ENCODE peak calls at places on chromosomes 16 and 17, in ten cellular contexts. B is heart right ventricle; J is fibroblast of lung; I is Peyer's patch; N is iPS DF 6.9; V is CD4-positive, alpha-beta memory T cell; D is left ventricle myocardium inferior; O is effector memory CD4-positive, alpha-beta T cell; H is right cardiac atrium; S is CD8-positive, alpha-beta T cell. U is an unnamed sample. For H3K27me3 and H3K4me1, the result is how much of the 10 kb centered on the place peaks cover.

GRCh38 chr16:81668243-81669097 is 110.6 kb upstream of the PLCG2 start:
- DNase-seq in B (no peak), J (no peak), I (no peak), N (no peak), V (no peak), D (no peak), O (no peak), H (peak), S (no peak), U (no peak)

GRCh38 chr16:49055824-49056545 is 225.7 kb downstream of the CBLN1 start:
- DNase-seq in B (no peak), J (no peak), I (no peak), N (no peak), V (no peak), D (no peak), O (no peak), H (no peak), S (no peak), U (no peak)

GRCh38 chr17:55895112-55895759 is 144.4 kb downstream of the PCTP start:
- DNase-seq in B (no peak), J (no peak), I (no peak), N (no peak), V (no peak), D (no peak), O (no peak), H (no peak), S (no peak), U (no peak)

GRCh38 chr17:17565471-17566365 is 25.8 kb downstream of the PEMT start:
- DNase-seq in B (no peak), J (no peak), I (no peak), N (no peak), V (no peak), D (no peak), O (no peak), H (peak), S (no peak), U (no peak)

GRCh38 chr17:30095507-30096244 is 20.9 kb upstream of the NSRP1 start:
- DNase-seq in B (no peak), J (peak), I (no peak), N (no peak), V (no peak), D (no peak), O (no peak), H (no peak), S (no peak), U (no peak)

GRCh38 chr16:14409563-14409962 is 220.5 kb downstream of the PARN start:
- DNase-seq in B (no peak), J (peak), I (no peak), N (no peak), V (no peak), D (no peak), O (no peak), H (no peak), S (no peak), U (no peak)

GRCh38 chr17:57092171-57092570 is 7.1 kb downstream of the AKAP1 start:
- DNase-seq in B (no peak), J (peak), I (no peak), N (no peak), V (no peak), D (no peak), O (no peak), H (no peak), S (no peak), U (no peak)

GRCh38 chr16:85526132-85526731 is 86.9 kb upstream of the GSE1 start:
- DNase-seq in B (no peak), J (peak), I (no peak), N (no peak), V (no peak), D (no peak), O (no peak), H (no peak), S (no peak), U (no peak)

GRCh38 chr17:78715000-78715771 is 66.9 kb downstream of the CYTH1 start:
- DNase-seq in B (no peak), J (no peak), I (no peak), N (no peak), V (no peak), D (no peak), O (no peak), H (no peak), S (no peak), U (no peak)

GRCh38 chr17:77312786-77313599 is 172.2 kb downstream of the SEC14L1 start:
- DNase-seq in B (peak), J (peak), I (no peak), N (no peak), V (no peak), D (peak), O (no peak), H (peak), S (no peak), U (no peak)

GRCh38 chr16:82091225-82091624 is 56.2 kb downstream of the HSD17B2 start:
- DNase-seq in B (no peak), J (peak), I (no peak), N (no peak), V (no peak), D (no peak), O (no peak), H (no peak), S (no peak), U (no peak)

DNA sequence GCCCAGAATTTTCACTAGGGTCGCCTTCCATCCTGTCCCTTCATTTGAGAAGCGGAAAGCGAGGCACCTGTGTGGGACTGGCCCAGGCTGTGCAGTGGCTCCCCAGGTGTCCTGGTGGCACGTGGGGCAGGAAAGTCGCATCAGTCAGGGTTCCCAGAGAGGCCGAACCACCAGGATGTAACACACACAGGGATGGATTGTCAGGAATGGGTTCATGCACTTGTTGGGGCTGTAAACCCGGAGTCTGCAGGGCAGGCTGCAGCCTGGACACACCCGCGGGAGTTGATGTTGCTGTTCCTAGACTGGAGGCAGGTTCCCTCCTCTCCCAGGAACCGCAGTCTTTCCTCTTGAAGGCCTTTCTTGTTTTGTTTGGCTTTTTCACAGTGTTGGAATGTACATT is 30.7 kb upstream of the RPTOR start:
- DNase-seq in B (no peak), J (peak), I (no peak), N (no peak), V (no peak), D (no peak), O (no peak), H (no peak), S (no peak), U (no peak)
- H3K27me3 ChIP-seq in B (under half), J (under half), I (under half), N (under half), V (under half), D (half or more), O (under half), H (under half), S (under half), U (under half)

GRCh38 chr17:82645516-82645915 is 2.7 kb downstream of the WDR45B start:
- DNase-seq in B (no peak), J (peak), I (no peak), N (no peak), V (no peak), D (no peak), O (no peak), H (no peak), S (no peak), U (no peak)
- H3K4me1 ChIP-seq in B (under half), J (under half), I (under half), N (under half), V (under half), D (under half), O (under half), H (under half), S (under half), U (under half)

GRCh38 chr17:65099475-65099874 is 37.7 kb upstream of the RGS9 start:
- DNase-seq in B (no peak), J (no peak), I (no peak), N (no peak), V (no peak), D (no peak), O (no peak), H (no peak), S (no peak), U (no peak)

GRCh38 chr17:65102235-65102634 is 34.9 kb upstream of the RGS9 start:
- DNase-seq in B (no peak), J (no peak), I (no peak), N (no peak), V (no peak), D (no peak), O (no peak), H (no peak), S (no peak), U (no peak)

GRCh38 chr17:65100316-65101140 is 36.6 kb upstream of the RGS9 start:
- DNase-seq in B (peak), J (peak), I (peak), N (peak), V (peak), D (peak), O (peak), H (peak), S (peak), U (peak)

GRCh38 chr17:65101371-65101770 is 35.8 kb upstream of the RGS9 start:
- DNase-seq in B (no peak), J (no peak), I (no peak), N (no peak), V (no peak), D (no peak), O (no peak), H (no peak), S (no peak), U (no peak)

GRCh38 chr17:65099941-65100315 is 37.2 kb upstream of the RGS9 start:
- DNase-seq in B (peak), J (peak), I (peak), N (no peak), V (peak), D (peak), O (peak), H (peak), S (peak), U (peak)
- H3K4me3 ChIP-seq in B (peak), J (peak), I (peak), N (no peak), V (peak), D (peak), O (peak), H (peak), S (peak), U (peak)

GRCh38 chr16:20402651-20403050 is 1.9 kb downstream of the PDILT start:
- DNase-seq in B (no peak), J (no peak), I (no peak), N (no peak), V (no peak), D (no peak), O (no peak), H (no peak), S (no peak), U (no peak)

GRCh38 chr16:20398603-20399002 is 5.9 kb downstream of the PDILT start:
- DNase-seq in B (no peak), J (no peak), I (no peak), N (no peak), V (no peak), D (no peak), O (no peak), H (no peak), S (no peak), U (no peak)

GRCh38 chr16:20399185-20399584 is 5.4 kb downstream of the PDILT start:
- DNase-seq in B (no peak), J (no peak), I (no peak), N (no peak), V (no peak), D (no peak), O (no peak), H (no peak), S (no peak), U (no peak)

GRCh38 chr16:20401475-20402016 is 3.0 kb downstream of the PDILT start:
- DNase-seq in B (no peak), J (no peak), I (no peak), N (no peak), V (no peak), D (no peak), O (no peak), H (no peak), S (no peak), U (no peak)

DNA sequence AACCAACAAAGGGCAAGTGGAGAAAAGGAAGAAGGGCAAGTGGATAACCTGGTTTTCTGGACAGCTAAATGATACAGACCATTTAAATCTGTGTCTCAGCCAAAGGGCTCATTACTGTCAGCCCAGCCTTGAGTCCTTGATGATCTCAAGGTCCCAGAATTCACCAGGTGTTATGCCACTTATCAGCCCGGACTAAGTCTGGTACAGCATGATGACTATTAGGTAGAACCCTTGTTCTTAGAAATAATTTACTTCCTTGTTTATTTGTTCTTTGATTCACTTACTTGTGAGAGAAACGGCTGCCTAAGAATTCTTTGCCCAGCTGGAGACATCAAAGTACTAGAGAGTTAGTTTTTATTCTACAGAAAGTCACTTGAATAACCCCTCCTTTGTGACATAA is 3.5 kb downstream of the PDILT start:
- DNase-seq in B (no peak), J (no peak), I (no peak), N (no peak), V (no peak), D (no peak), O (no peak), H (no peak), S (no peak), U (no peak)
- H3K27me3 ChIP-seq in B (under half), J (under half), I (under half), N (under half), V (under half), D (under half), O (under half), H (under half), S (under half), U (under half)

DNA sequence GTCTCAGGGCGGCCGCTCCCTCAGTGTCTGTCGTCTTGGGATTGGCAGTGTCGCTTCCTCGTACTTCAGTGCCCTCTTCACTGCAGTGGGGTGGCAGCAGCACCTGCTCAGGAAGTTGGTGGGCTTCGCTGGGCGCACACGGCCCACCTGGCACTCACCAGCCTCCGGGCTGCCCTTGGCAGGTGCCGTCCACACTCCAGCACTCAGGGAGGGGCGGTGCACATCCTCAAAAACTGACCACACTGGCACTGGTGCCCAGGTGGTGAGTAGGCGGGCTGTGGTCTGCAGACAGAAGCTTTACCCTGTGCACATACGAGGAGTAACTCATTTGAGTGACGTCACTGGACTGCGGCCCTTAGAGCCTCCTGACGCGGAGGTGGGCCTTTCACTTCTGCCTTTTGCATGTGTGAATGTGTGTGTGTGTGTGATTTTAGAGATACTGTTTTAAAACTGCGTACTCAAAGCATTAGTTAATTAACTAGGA is 94.6 kb downstream of the BANP start:
- DNase-seq in B (no peak), J (no peak), I (peak), N (no peak), V (no peak), D (peak), O (no peak), H (no peak), S (peak), U (no peak)
- H3K4me1 ChIP-seq in B (under half), J (under half), I (under half), N (under half), V (under half), D (under half), O (under half), H (under half), S (under half), U (under half)

GRCh38 chr17:12815642-12816141 is 26.4 kb downstream of the ARHGAP44 start:
- DNase-seq in B (no peak), J (no peak), I (no peak), N (no peak), V (no peak), D (no peak), O (no peak), H (no peak), S (no peak), U (no peak)
- H3K4me3 ChIP-seq in B (no peak), J (no peak), I (no peak), N (no peak), V (no peak), D (no peak), O (no peak), H (no peak), S (no peak), U (no peak)